ENCODE peak calls at places on chromosomes 2 and 18, in nine cellular contexts. One of them, this sample, is unnamed.
A peak's percentile ranks its signal among the peaks of the same experiment; 100 is the strongest.

GRCh38 chr2:229235136-229235914 is 35.8 kb downstream of the PID1 start:
- DNase-seq in HT1080: peak; percentile 14
- DNase-seq in psoas muscle: no peak
- DNase-seq in stimulated activated CD4-positive, alpha-beta T cell treated with anti-CD3 and anti-CD28 coated beads, Interleukin-4, amount 100 ng/mL, for 24 hours: no peak
- DNase-seq in NCI-H1417 treated with DMSO at 0.1 percent for 48 hours: no peak
- DNase-seq in neural crest cell: no peak
- DNase-seq in activated CD4-positive, alpha-beta T cell treated with anti-CD3 and anti-CD28 coated beads, Interleukin-2, amount 10 ng/mL, durations not matched to agents 24 days and 14 days: no peak
- DNase-seq in mesendoderm: peak; percentile 60
- DNase-seq in AG08396: peak; percentile 36
- DNase-seq in this sample: no peak

GRCh38 chr2:54239427-54239826 is 16.6 kb downstream of the TSPYL6 start:
- DNase-seq in mesendoderm: no peak
- DNase-seq in stimulated activated CD4-positive, alpha-beta T cell treated with anti-CD3 and anti-CD28 coated beads, Interleukin-4, amount 100 ng/mL, for 24 hours: no peak
- DNase-seq in NCI-H1417 treated with DMSO at 0.1 percent for 48 hours: no peak
- DNase-seq in psoas muscle: no peak
- DNase-seq in AG08396: peak; percentile 50
- DNase-seq in HT1080: peak; percentile 86
- DNase-seq in neural crest cell: no peak
- DNase-seq in activated CD4-positive, alpha-beta T cell treated with anti-CD3 and anti-CD28 coated beads, Interleukin-2, amount 10 ng/mL, durations not matched to agents 24 days and 14 days: no peak
- DNase-seq in this sample: no peak

GRCh38 chr2:54570925-54571694 is 115.0 kb downstream of the SPTBN1 start:
- DNase-seq in HT1080: peak; percentile 97
- DNase-seq in mesendoderm: no peak
- DNase-seq in AG08396: peak; percentile 82
- DNase-seq in activated CD4-positive, alpha-beta T cell treated with anti-CD3 and anti-CD28 coated beads, Interleukin-2, amount 10 ng/mL, durations not matched to agents 24 days and 14 days: peak; percentile 95
- DNase-seq in NCI-H1417 treated with DMSO at 0.1 percent for 48 hours: no peak
- DNase-seq in psoas muscle: no peak
- DNase-seq in neural crest cell: no peak
- DNase-seq in stimulated activated CD4-positive, alpha-beta T cell treated with anti-CD3 and anti-CD28 coated beads, Interleukin-4, amount 100 ng/mL, for 24 hours: peak; percentile 80
- DNase-seq in this sample: no peak

GRCh38 chr18:44458777-44459176 is 221.9 kb upstream of the SETBP1 start:
- DNase-seq in stimulated activated CD4-positive, alpha-beta T cell treated with anti-CD3 and anti-CD28 coated beads, Interleukin-4, amount 100 ng/mL, for 24 hours: no peak
- DNase-seq in psoas muscle: no peak
- DNase-seq in mesendoderm: peak; percentile 3
- DNase-seq in neural crest cell: no peak
- DNase-seq in AG08396: peak; percentile 54
- DNase-seq in NCI-H1417 treated with DMSO at 0.1 percent for 48 hours: no peak
- DNase-seq in activated CD4-positive, alpha-beta T cell treated with anti-CD3 and anti-CD28 coated beads, Interleukin-2, amount 10 ng/mL, durations not matched to agents 24 days and 14 days: no peak
- DNase-seq in HT1080: peak; percentile 77
- DNase-seq in this sample: no peak

GRCh38 chr2:232889876-232890401 is 19.9 kb downstream of the SNORC start:
- DNase-seq in AG08396: no peak
- DNase-seq in activated CD4-positive, alpha-beta T cell treated with anti-CD3 and anti-CD28 coated beads, Interleukin-2, amount 10 ng/mL, durations not matched to agents 24 days and 14 days: no peak
- DNase-seq in mesendoderm: no peak
- DNase-seq in stimulated activated CD4-positive, alpha-beta T cell treated with anti-CD3 and anti-CD28 coated beads, Interleukin-4, amount 100 ng/mL, for 24 hours: no peak
- DNase-seq in HT1080: no peak
- DNase-seq in NCI-H1417 treated with DMSO at 0.1 percent for 48 hours: no peak
- DNase-seq in psoas muscle: no peak
- DNase-seq in neural crest cell: no peak
- DNase-seq in this sample: no peak

GRCh38 chr2:127622561-127623387 is 23.2 kb upstream of the GPR17 start:
- DNase-seq in stimulated activated CD4-positive, alpha-beta T cell treated with anti-CD3 and anti-CD28 coated beads, Interleukin-4, amount 100 ng/mL, for 24 hours: no peak
- DNase-seq in neural crest cell: no peak
- DNase-seq in psoas muscle: no peak
- DNase-seq in mesendoderm: no peak
- DNase-seq in NCI-H1417 treated with DMSO at 0.1 percent for 48 hours: no peak
- DNase-seq in HT1080: no peak
- DNase-seq in activated CD4-positive, alpha-beta T cell treated with anti-CD3 and anti-CD28 coated beads, Interleukin-2, amount 10 ng/mL, durations not matched to agents 24 days and 14 days: no peak
- DNase-seq in AG08396: no peak
- DNase-seq in this sample: no peak

GRCh38 chr2:225041210-225041870 is 928 bp downstream of the DOCK10 start:
- DNase-seq in AG08396: peak; percentile 43
- DNase-seq in neural crest cell: no peak
- DNase-seq in stimulated activated CD4-positive, alpha-beta T cell treated with anti-CD3 and anti-CD28 coated beads, Interleukin-4, amount 100 ng/mL, for 24 hours: peak; percentile 71
- DNase-seq in activated CD4-positive, alpha-beta T cell treated with anti-CD3 and anti-CD28 coated beads, Interleukin-2, amount 10 ng/mL, durations not matched to agents 24 days and 14 days: peak; percentile 89
- DNase-seq in psoas muscle: no peak
- DNase-seq in HT1080: peak; percentile 54
- DNase-seq in mesendoderm: peak; percentile 11
- DNase-seq in NCI-H1417 treated with DMSO at 0.1 percent for 48 hours: no peak
- DNase-seq in this sample: no peak

GRCh38 chr2:236113425-236113824 is 54.8 kb downstream of the GBX2 start:
- DNase-seq in HT1080: no peak
- DNase-seq in AG08396: no peak
- DNase-seq in stimulated activated CD4-positive, alpha-beta T cell treated with anti-CD3 and anti-CD28 coated beads, Interleukin-4, amount 100 ng/mL, for 24 hours: no peak
- DNase-seq in NCI-H1417 treated with DMSO at 0.1 percent for 48 hours: no peak
- DNase-seq in activated CD4-positive, alpha-beta T cell treated with anti-CD3 and anti-CD28 coated beads, Interleukin-2, amount 10 ng/mL, durations not matched to agents 24 days and 14 days: no peak
- DNase-seq in psoas muscle: no peak
- DNase-seq in neural crest cell: no peak
- DNase-seq in mesendoderm: no peak
- DNase-seq in this sample: no peak

GRCh38 chr2:43950383-43951008 is 45.3 kb downstream of the LRPPRC start:
- DNase-seq in AG08396: peak; percentile 6
- DNase-seq in psoas muscle: no peak
- DNase-seq in stimulated activated CD4-positive, alpha-beta T cell treated with anti-CD3 and anti-CD28 coated beads, Interleukin-4, amount 100 ng/mL, for 24 hours: peak; percentile 7
- DNase-seq in mesendoderm: peak; percentile 38
- DNase-seq in activated CD4-positive, alpha-beta T cell treated with anti-CD3 and anti-CD28 coated beads, Interleukin-2, amount 10 ng/mL, durations not matched to agents 24 days and 14 days: peak; percentile 73
- DNase-seq in HT1080: peak; percentile 1
- DNase-seq in neural crest cell: peak; percentile 2
- DNase-seq in NCI-H1417 treated with DMSO at 0.1 percent for 48 hours: no peak
- DNase-seq in this sample: no peak

GRCh38 chr2:112010751-112011150 is 44.3 kb upstream of the TMEM87B start:
- DNase-seq in activated CD4-positive, alpha-beta T cell treated with anti-CD3 and anti-CD28 coated beads, Interleukin-2, amount 10 ng/mL, durations not matched to agents 24 days and 14 days: no peak
- DNase-seq in NCI-H1417 treated with DMSO at 0.1 percent for 48 hours: no peak
- DNase-seq in AG08396: no peak
- DNase-seq in psoas muscle: no peak
- DNase-seq in mesendoderm: no peak
- DNase-seq in neural crest cell: no peak
- DNase-seq in stimulated activated CD4-positive, alpha-beta T cell treated with anti-CD3 and anti-CD28 coated beads, Interleukin-4, amount 100 ng/mL, for 24 hours: no peak
- DNase-seq in HT1080: no peak
- DNase-seq in this sample: no peak

GRCh38 chr2:110755494-110756078 is 23.2 kb downstream of the ACOXL start:
- DNase-seq in mesendoderm: no peak
- DNase-seq in neural crest cell: no peak
- DNase-seq in stimulated activated CD4-positive, alpha-beta T cell treated with anti-CD3 and anti-CD28 coated beads, Interleukin-4, amount 100 ng/mL, for 24 hours: no peak
- DNase-seq in psoas muscle: no peak
- DNase-seq in NCI-H1417 treated with DMSO at 0.1 percent for 48 hours: no peak
- DNase-seq in activated CD4-positive, alpha-beta T cell treated with anti-CD3 and anti-CD28 coated beads, Interleukin-2, amount 10 ng/mL, durations not matched to agents 24 days and 14 days: no peak
- DNase-seq in HT1080: no peak
- DNase-seq in AG08396: no peak
- DNase-seq in this sample: no peak

GRCh38 chr2:53989210-53989862 is 18.5 kb upstream of the PSME4 start:
- DNase-seq in stimulated activated CD4-positive, alpha-beta T cell treated with anti-CD3 and anti-CD28 coated beads, Interleukin-4, amount 100 ng/mL, for 24 hours: no peak
- DNase-seq in activated CD4-positive, alpha-beta T cell treated with anti-CD3 and anti-CD28 coated beads, Interleukin-2, amount 10 ng/mL, durations not matched to agents 24 days and 14 days: no peak
- DNase-seq in NCI-H1417 treated with DMSO at 0.1 percent for 48 hours: no peak
- DNase-seq in mesendoderm: no peak
- DNase-seq in HT1080: no peak
- DNase-seq in neural crest cell: no peak
- DNase-seq in AG08396: no peak
- DNase-seq in psoas muscle: no peak
- DNase-seq in this sample: no peak

GRCh38 chr2:219947575-219947974 is 320.1 kb downstream of the SLC4A3 start:
- DNase-seq in psoas muscle: no peak
- DNase-seq in stimulated activated CD4-positive, alpha-beta T cell treated with anti-CD3 and anti-CD28 coated beads, Interleukin-4, amount 100 ng/mL, for 24 hours: no peak
- DNase-seq in HT1080: peak; percentile 11
- DNase-seq in NCI-H1417 treated with DMSO at 0.1 percent for 48 hours: no peak
- DNase-seq in activated CD4-positive, alpha-beta T cell treated with anti-CD3 and anti-CD28 coated beads, Interleukin-2, amount 10 ng/mL, durations not matched to agents 24 days and 14 days: peak; percentile 28
- DNase-seq in mesendoderm: no peak
- DNase-seq in neural crest cell: no peak
- DNase-seq in AG08396: peak; percentile 46
- DNase-seq in this sample: no peak

GRCh38 chr2:127415593-127416485 is 2.4 kb upstream of the PROC start:
- DNase-seq in HT1080: no peak
- DNase-seq in psoas muscle: peak; percentile 82
- DNase-seq in NCI-H1417 treated with DMSO at 0.1 percent for 48 hours: no peak
- DNase-seq in neural crest cell: peak; percentile 51
- DNase-seq in activated CD4-positive, alpha-beta T cell treated with anti-CD3 and anti-CD28 coated beads, Interleukin-2, amount 10 ng/mL, durations not matched to agents 24 days and 14 days: peak; percentile 92
- DNase-seq in AG08396: no peak
- DNase-seq in mesendoderm: peak; percentile 91
- DNase-seq in stimulated activated CD4-positive, alpha-beta T cell treated with anti-CD3 and anti-CD28 coated beads, Interleukin-4, amount 100 ng/mL, for 24 hours: peak; percentile 82
- DNase-seq in this sample: no peak

GRCh38 chr2:98483257-98483861 is 38.7 kb downstream of the INPP4A start:
- DNase-seq in mesendoderm: no peak
- DNase-seq in NCI-H1417 treated with DMSO at 0.1 percent for 48 hours: no peak
- DNase-seq in stimulated activated CD4-positive, alpha-beta T cell treated with anti-CD3 and anti-CD28 coated beads, Interleukin-4, amount 100 ng/mL, for 24 hours: no peak
- DNase-seq in activated CD4-positive, alpha-beta T cell treated with anti-CD3 and anti-CD28 coated beads, Interleukin-2, amount 10 ng/mL, durations not matched to agents 24 days and 14 days: peak; percentile 81
- DNase-seq in AG08396: no peak
- DNase-seq in neural crest cell: no peak
- DNase-seq in psoas muscle: no peak
- DNase-seq in HT1080: no peak
- DNase-seq in this sample: no peak

GRCh38 chr2:207121784-207122183 is 44.0 kb downstream of the KLF7 start:
- DNase-seq in stimulated activated CD4-positive, alpha-beta T cell treated with anti-CD3 and anti-CD28 coated beads, Interleukin-4, amount 100 ng/mL, for 24 hours: no peak
- DNase-seq in NCI-H1417 treated with DMSO at 0.1 percent for 48 hours: no peak
- DNase-seq in psoas muscle: peak; percentile 59
- DNase-seq in neural crest cell: no peak
- DNase-seq in AG08396: peak; percentile 64
- DNase-seq in mesendoderm: peak; percentile 60
- DNase-seq in HT1080: peak; percentile 89
- DNase-seq in activated CD4-positive, alpha-beta T cell treated with anti-CD3 and anti-CD28 coated beads, Interleukin-2, amount 10 ng/mL, durations not matched to agents 24 days and 14 days: no peak
- DNase-seq in this sample: no peak

GRCh38 chr2:1553671-1554295 is 140.5 kb downstream of the TPO start:
- DNase-seq in stimulated activated CD4-positive, alpha-beta T cell treated with anti-CD3 and anti-CD28 coated beads, Interleukin-4, amount 100 ng/mL, for 24 hours: no peak
- DNase-seq in activated CD4-positive, alpha-beta T cell treated with anti-CD3 and anti-CD28 coated beads, Interleukin-2, amount 10 ng/mL, durations not matched to agents 24 days and 14 days: no peak
- DNase-seq in mesendoderm: peak; percentile 90
- DNase-seq in psoas muscle: no peak
- DNase-seq in neural crest cell: no peak
- DNase-seq in HT1080: no peak
- DNase-seq in AG08396: peak; percentile 83
- DNase-seq in NCI-H1417 treated with DMSO at 0.1 percent for 48 hours: no peak
- DNase-seq in this sample: no peak